ENCODE peak calls at places on chromosomes 6 and 20, in ten cellular contexts. P is Right ventricle myocardium superior; O is activated CD8-positive, alpha-beta T cell treated with anti-CD3 and anti-CD28 coated beads for 36 hours; K is central memory CD8-positive, alpha-beta T cell; M is activated CD8-positive, alpha-beta memory T cell treated with anti-CD3 and anti-CD28 coated beads, Interleukin-2, amount 10 ng/mL, durations not matched to agents 7 days and 5 days; Y is right cardiac atrium; E is A549; Q is natural killer cell; R is effector memory CD8-positive, alpha-beta T cell; D is T-cell. N is an unnamed sample.

GRCh38 chr20:43392561-43392960 is 65.1 kb upstream of the SRSF6 start:
- ATAC-seq in M (no peak), K (no peak), E (no peak), D (no peak), Q (no peak), P (no peak), Y (no peak), R (no peak), O (no peak), N (no peak)

GRCh38 chr6:132648828-132649227 is 10.2 kb downstream of the TAAR1 start:
- ATAC-seq in Q (no peak), K (no peak), P (no peak), O (no peak), R (no peak), Y (peak; percentile 14), D (no peak), M (no peak), E (no peak), N (no peak)

GRCh38 chr6:121767254-121767653 is 331.8 kb downstream of the GJA1 start:
- ATAC-seq in R (no peak), K (no peak), D (no peak), P (no peak), Q (no peak), Y (no peak), O (no peak), E (no peak), M (no peak), N (no peak)

GRCh38 chr20:2663364-2663886 is 591 bp downstream of the IDH3B start:
- ATAC-seq in Y (peak; percentile 5), D (no peak), O (no peak), K (no peak), Q (no peak), R (no peak), E (no peak), P (no peak), M (no peak), N (no peak)

GRCh38 chr6:137866200-137866913 is 702 bp upstream of the TNFAIP3 start:
- ATAC-seq in P (peak; percentile 17), K (peak; percentile 12), M (peak; percentile 11), Q (peak; percentile 21), R (peak; percentile 30), D (peak; percentile 6), Y (peak; percentile 31), O (peak; percentile 18), E (peak; percentile 37), N (peak; percentile 14)

GRCh38 chr6:158744986-158745430 is 74.2 kb downstream of the EZR start:
- ATAC-seq in P (peak; percentile 63), M (no peak), R (no peak), K (no peak), D (no peak), O (no peak), Q (no peak), E (no peak), Y (no peak), N (no peak)

GRCh38 chr6:3852391-3852790 is 3.2 kb downstream of the FAM50B start:
- ATAC-seq in O (no peak), Y (no peak), D (no peak), K (no peak), P (no peak), M (no peak), Q (no peak), R (no peak), E (no peak), N (no peak)

GRCh38 chr6:9583946-9584345 is 830.9 kb downstream of the TFAP2A start:
- ATAC-seq in P (no peak), R (no peak), M (no peak), O (no peak), Y (no peak), Q (no peak), D (no peak), E (no peak), K (no peak), N (no peak)

GRCh38 chr20:59123011-59123676 is 40.5 kb upstream of the ZNF831 start:
- ATAC-seq in E (no peak), D (peak; percentile 63), K (peak; percentile 65), P (no peak), M (peak; percentile 46), R (peak; percentile 61), Y (no peak), Q (peak; percentile 43), O (peak; percentile 62), N (peak; percentile 37)

GRCh38 chr6:84766796-84767590 is 2.6 kb upstream of the TBX18 start:
- ATAC-seq in K (no peak), E (no peak), Q (no peak), D (no peak), O (no peak), R (no peak), M (no peak), Y (no peak), P (no peak), N (no peak)

GRCh38 chr6:89675949-89676753 is 37.6 kb upstream of the LYRM2 start:
- ATAC-seq in Q (no peak), K (no peak), Y (peak; percentile 53), M (no peak), R (no peak), P (peak; percentile 64), E (no peak), D (no peak), O (no peak), N (no peak)

GRCh38 chr6:137651591-137652335 is 157.6 kb upstream of the OLIG3 start:
- ATAC-seq in D (no peak), M (no peak), Y (no peak), K (no peak), P (no peak), R (no peak), E (no peak), O (no peak), Q (no peak), N (no peak)

GRCh38 chr20:271069-271468 is 13.5 kb downstream of the DEFB132 start:
- ATAC-seq in R (no peak), P (no peak), K (no peak), Q (no peak), E (no peak), D (no peak), Y (no peak), O (no peak), M (no peak), N (no peak)

GRCh38 chr20:63766695-63767426 is 27.3 kb downstream of the SLC2A4RG start:
- ATAC-seq in D (no peak), E (no peak), M (no peak), P (no peak), K (no peak), Q (no peak), Y (no peak), O (no peak), R (no peak), N (no peak)

GRCh38 chr6:12576389-12576788 is 140.2 kb upstream of the PHACTR1 start:
- ATAC-seq in R (no peak), Y (no peak), P (no peak), D (no peak), O (no peak), K (no peak), Q (no peak), E (no peak), M (no peak), N (no peak)

GRCh38 chr6:148307400-148307799 is 35.2 kb upstream of the SASH1 start:
- ATAC-seq in M (no peak), K (no peak), D (no peak), O (no peak), Q (no peak), Y (no peak), P (no peak), R (no peak), E (no peak), N (no peak)

GRCh38 chr6:81998432-81998831 is 246.0 kb upstream of the TENT5A start:
- ATAC-seq in E (no peak), R (no peak), Y (no peak), Q (no peak), P (no peak), D (no peak), K (no peak), M (no peak), O (no peak), N (no peak)

GRCh38 chr6:4030672-4031071 is 48.3 kb downstream of the FAM217A start:
- ATAC-seq in O (no peak), K (peak; percentile 82), D (no peak), M (peak; percentile 72), E (no peak), R (peak; percentile 86), P (no peak), Y (no peak), Q (peak; percentile 37), N (peak; percentile 48)

GRCh38 chr6:112909781-112910180 is 562.7 kb downstream of the RFPL4B start:
- ATAC-seq in R (no peak), K (no peak), Y (no peak), P (no peak), E (no peak), O (no peak), D (no peak), M (no peak), Q (no peak), N (no peak)

GRCh38 chr6:31091680-31092079 is 20.7 kb downstream of the C6orf15 start:
- ATAC-seq in O (no peak), E (no peak), K (no peak), Y (no peak), R (no peak), P (no peak), D (no peak), M (no peak), Q (no peak), N (no peak)

GRCh38 chr6:31794866-31795615 is 511 bp downstream of the VARS1 start:
- ATAC-seq in D (no peak), Q (peak; percentile 0), R (no peak), Y (peak; percentile 19), O (peak; percentile 24), M (peak; percentile 1), E (peak; percentile 76), P (peak; percentile 38), K (peak; percentile 8), N (peak; percentile 25)

GRCh38 chr6:43799671-43800623 is 29.9 kb downstream of the VEGFA start:
- ATAC-seq in E (no peak), K (no peak), P (no peak), O (peak; percentile 38), R (no peak), Y (no peak), Q (no peak), D (no peak), M (peak; percentile 65), N (no peak)

GRCh38 chr6:35893246-35893645 is 27.7 kb downstream of the SRPK1 start:
- ATAC-seq in P (no peak), Q (no peak), O (no peak), R (no peak), E (no peak), Y (no peak), D (no peak), M (no peak), K (no peak), N (no peak)

GRCh38 chr20:37758332-37758731 is 64.5 kb downstream of the CTNNBL1 start:
- ATAC-seq in K (no peak), D (no peak), Q (no peak), R (no peak), Y (no peak), M (no peak), P (peak; percentile 51), E (peak; percentile 86), O (peak; percentile 49), N (no peak)

GRCh38 chr6:131281471-131282270 is 146.4 kb downstream of the AKAP7 start:
- ATAC-seq in D (peak; percentile 99), Y (peak; percentile 63), E (no peak), Q (peak; percentile 95), K (peak; percentile 96), P (peak; percentile 71), M (peak; percentile 97), R (peak; percentile 96), O (peak; percentile 94), N (peak; percentile 87)

GRCh38 chr20:13638162-13638495 is 603 bp downstream of the TASP1 start:
- ATAC-seq in O (no peak), P (peak; percentile 3), R (no peak), E (peak; percentile 47), Q (no peak), M (no peak), Y (no peak), K (no peak), D (no peak), N (no peak)

GRCh38 chr6:14265049-14266021 is 147.8 kb downstream of the CD83 start:
- ATAC-seq in D (no peak), O (no peak), P (no peak), Q (no peak), K (no peak), R (no peak), M (no peak), Y (no peak), E (no peak), N (no peak)

GRCh38 chr6:167210375-167211295 is 52.9 kb upstream of the GPR31 start:
- ATAC-seq in M (no peak), Q (no peak), D (no peak), O (no peak), E (no peak), P (peak; percentile 63), K (no peak), Y (peak; percentile 75), R (no peak), N (no peak)

N was measured in activated CD4-positive, CD25-positive, alpha-beta regulatory T cell treated with anti-CD3 and anti-CD28 coated beads, Interleukin-2, amount 50 U/mL, for 24 hours.